ENCODE peak calls at places on chromosomes 1 and 21, in five cellular contexts. One of them, this sample, is unnamed.

GRCh38 chr1:35544976-35545375 is 12.2 kb downstream of the KIAA0319L start:
- DNase-seq in upper lobe of left lung: no peak
- DNase-seq in occipital lobe: no peak
- DNase-seq in body of pancreas: peak; percentile 73
- DNase-seq in germinal center: peak; percentile 46
- DNase-seq in this sample: peak; percentile 72

GRCh38 chr1:187275985-187276580 is 447.3 kb downstream of the PLA2G4A start:
- DNase-seq in upper lobe of left lung: no peak
- DNase-seq in occipital lobe: no peak
- DNase-seq in body of pancreas: no peak
- DNase-seq in germinal center: no peak
- DNase-seq in this sample: no peak

GRCh38 chr1:32695098-32695904 is 7.3 kb downstream of the SYNC start:
- DNase-seq in upper lobe of left lung: no peak
- DNase-seq in occipital lobe: no peak
- DNase-seq in body of pancreas: peak; percentile 70
- DNase-seq in germinal center: no peak
- DNase-seq in this sample: peak; percentile 87

GRCh38 chr1:175090775-175091174 is 23.1 kb downstream of the TNN start:
- DNase-seq in upper lobe of left lung: no peak
- DNase-seq in occipital lobe: no peak
- DNase-seq in body of pancreas: no peak
- DNase-seq in germinal center: no peak
- DNase-seq in this sample: no peak

GRCh38 chr1:25990702-25991395 is 7.0 kb downstream of the PAFAH2 start:
- DNase-seq in upper lobe of left lung: no peak
- DNase-seq in occipital lobe: no peak
- DNase-seq in body of pancreas: no peak
- DNase-seq in germinal center: no peak
- DNase-seq in this sample: no peak

GRCh38 chr21:37452222-37452621 is 85.6 kb downstream of the DYRK1A start:
- DNase-seq in upper lobe of left lung: no peak
- DNase-seq in occipital lobe: peak; percentile 53
- DNase-seq in body of pancreas: no peak
- DNase-seq in germinal center: no peak
- DNase-seq in this sample: no peak

GRCh38 chr1:37620707-37621106 is 14.0 kb downstream of the RSPO1 start:
- DNase-seq in upper lobe of left lung: no peak
- DNase-seq in occipital lobe: no peak
- DNase-seq in body of pancreas: no peak
- DNase-seq in germinal center: no peak
- DNase-seq in this sample: no peak

GRCh38 chr1:247453256-247453655 is 4.6 kb downstream of the OR2B11 start:
- DNase-seq in upper lobe of left lung: no peak
- DNase-seq in occipital lobe: no peak
- DNase-seq in body of pancreas: no peak
- DNase-seq in germinal center: no peak
- DNase-seq in this sample: no peak

GRCh38 chr21:42684109-42684916 is 30.9 kb downstream of the PDE9A start:
- DNase-seq in upper lobe of left lung: peak; percentile 50
- DNase-seq in occipital lobe: no peak
- DNase-seq in body of pancreas: no peak
- DNase-seq in germinal center: no peak
- DNase-seq in this sample: no peak

GRCh38 chr21:28791595-28792282 is 200.9 kb downstream of the LTN1 start:
- DNase-seq in upper lobe of left lung: no peak
- DNase-seq in occipital lobe: no peak
- DNase-seq in body of pancreas: no peak
- DNase-seq in germinal center: no peak
- DNase-seq in this sample: no peak

GRCh38 chr1:41954533-41954944 is 35.8 kb upstream of the HIVEP3 start:
- DNase-seq in upper lobe of left lung: peak; percentile 5
- DNase-seq in occipital lobe: no peak
- DNase-seq in body of pancreas: peak; percentile 21
- DNase-seq in germinal center: no peak
- DNase-seq in this sample: peak; percentile 55

GRCh38 chr1:10195570-10195969 is 14.8 kb upstream of the KIF1B start:
- DNase-seq in upper lobe of left lung: no peak
- DNase-seq in occipital lobe: no peak
- DNase-seq in body of pancreas: no peak
- DNase-seq in germinal center: no peak
- DNase-seq in this sample: no peak

GRCh38 chr1:178959543-178960460 is 65.9 kb upstream of the FAM20B start:
- DNase-seq in upper lobe of left lung: no peak
- DNase-seq in occipital lobe: no peak
- DNase-seq in body of pancreas: no peak
- DNase-seq in germinal center: no peak
- DNase-seq in this sample: no peak

GRCh38 chr1:44108241-44108640 is 10.4 kb upstream of the KLF17 start:
- DNase-seq in upper lobe of left lung: no peak
- DNase-seq in occipital lobe: no peak
- DNase-seq in body of pancreas: no peak
- DNase-seq in germinal center: no peak
- DNase-seq in this sample: no peak

GRCh38 chr1:232385221-232385620 is 244.7 kb downstream of the SIPA1L2 start:
- DNase-seq in upper lobe of left lung: peak; percentile 24
- DNase-seq in occipital lobe: peak; percentile 68
- DNase-seq in body of pancreas: no peak
- DNase-seq in germinal center: no peak
- DNase-seq in this sample: no peak

GRCh38 chr1:213135572-213135971 is 84.5 kb downstream of the RPS6KC1 start:
- DNase-seq in upper lobe of left lung: no peak
- DNase-seq in occipital lobe: no peak
- DNase-seq in body of pancreas: no peak
- DNase-seq in germinal center: no peak
- DNase-seq in this sample: no peak

GRCh38 chr1:179369751-179370341 is 4.1 kb downstream of the AXDND1 start:
- DNase-seq in upper lobe of left lung: no peak
- DNase-seq in occipital lobe: no peak
- DNase-seq in body of pancreas: peak; percentile 35
- DNase-seq in germinal center: peak; percentile 63
- DNase-seq in this sample: no peak

GRCh38 chr21:31728952-31729351 is 3.0 kb downstream of the SCAF4 start:
- DNase-seq in upper lobe of left lung: no peak
- DNase-seq in occipital lobe: no peak
- DNase-seq in body of pancreas: no peak
- DNase-seq in germinal center: no peak
- DNase-seq in this sample: no peak

GRCh38 chr1:172823534-172823933 is 164.6 kb downstream of the FASLG start:
- DNase-seq in upper lobe of left lung: no peak
- DNase-seq in occipital lobe: no peak
- DNase-seq in body of pancreas: no peak
- DNase-seq in germinal center: no peak
- DNase-seq in this sample: no peak

GRCh38 chr21:35136586-35137254 is 87.6 kb upstream of the RUNX1 start:
- DNase-seq in upper lobe of left lung: no peak
- DNase-seq in occipital lobe: no peak
- DNase-seq in body of pancreas: no peak
- DNase-seq in germinal center: no peak
- DNase-seq in this sample: no peak

This sample was measured in adrenal gland.